ENCODE peak calls at places on chromosomes 4 and X, in eight cellular contexts. V is hepatocyte; M is astrocyte of the spinal cord; U is activated CD8-positive, alpha-beta memory T cell treated with anti-CD3 and anti-CD28 coated beads for 4 hours; Q is mesothelial cell of epicardium; J is stimulated activated CD4-positive, alpha-beta T cell treated with anti-CD3 and anti-CD28 coated beads, Interleukin-2, amount 100 ng/mL, for 48 hours; A is AG08396; N is progenitor cell of endocrine pancreas. D is an unnamed sample.

GRCh38 chr4:38193464-38193863 is 233.3 kb downstream of the PTTG2 start:
- DNase-seq in J (no peak), Q (no peak), M (no peak), A (no peak), N (no peak), U (no peak), V (no peak), D (no peak)

GRCh38 chr4:124277691-124278090 is 434.8 kb downstream of the ANKRD50 start:
- DNase-seq in M (no peak), U (no peak), Q (no peak), J (no peak), A (no peak), N (no peak), V (no peak), D (no peak)

GRCh38 chr4:106194801-106195200 is 121.2 kb downstream of the TBCK start:
- DNase-seq in M (no peak), U (no peak), Q (no peak), A (no peak), N (no peak), V (no peak), J (no peak), D (no peak)

GRCh38 chrX:85114776-85115175 is 111.1 kb downstream of the APOOL start:
- DNase-seq in U (no peak), Q (no peak), A (no peak), J (no peak), M (no peak), N (no peak), V (no peak), D (no peak)

GRCh38 chrX:97109730-97110129 is 226.0 kb downstream of the RPA4 start:
- DNase-seq in V (no peak), U (no peak), N (no peak), A (no peak), M (no peak), J (no peak), Q (no peak), D (no peak)

GRCh38 chr4:42655921-42656735 is 777 bp downstream of the ATP8A1 start:
- DNase-seq in U (peak; percentile 9), Q (peak; percentile 59), N (peak; percentile 38), A (peak; percentile 24), J (peak; percentile 27), V (peak; percentile 37), M (peak; percentile 17), D (peak; percentile 46)

GRCh38 chr4:102438396-102438795 is 62.8 kb upstream of the NFKB1 start:
- DNase-seq in N (no peak), Q (no peak), A (no peak), U (no peak), M (no peak), V (no peak), J (no peak), D (no peak)

GRCh38 chr4:24966076-24966475 is 53.2 kb upstream of the CCDC149 start:
- DNase-seq in N (no peak), V (no peak), J (no peak), M (no peak), A (no peak), U (no peak), Q (no peak), D (no peak)

GRCh38 chr4:67751260-67751659 is 2.9 kb downstream of the GNRHR start:
- DNase-seq in U (no peak), A (no peak), J (no peak), M (peak; percentile 38), Q (no peak), V (no peak), N (no peak), D (no peak)

GRCh38 chr4:83036991-83037390 is 2.0 kb downstream of the COPS4 start:
- DNase-seq in U (no peak), J (no peak), M (no peak), A (no peak), N (no peak), Q (no peak), V (no peak), D (no peak)

D was measured in GM13976.